ENCODE peak calls at places on chromosomes 3 and 15, in eight cellular contexts. C is cerebellum, R is AML-193, Y is RCC 7860, P is smooth muscle cell of the brain vasculature, I is left ventricle myocardium superior, V is EL, N is ELF-1. F is an unnamed sample.

GRCh38 chr3:50913279-50913678 is 238.6 kb downstream of the DOCK3 start:
- DNase-seq in Y (no peak), P (no peak), N (peak), R (no peak), V (no peak), C (no peak), I (peak), F (no peak)

GRCh38 chr3:29099775-29100174 is 181.1 kb upstream of the RBMS3 start:
- DNase-seq in R (no peak), Y (no peak), I (no peak), C (no peak), P (no peak), V (no peak), N (no peak), F (no peak)

GRCh38 chr3:161316006-161316689 is 55.2 kb downstream of the SPTSSB start:
- DNase-seq in I (no peak), C (no peak), N (no peak), P (no peak), Y (no peak), R (no peak), V (peak), F (no peak)

GRCh38 chr3:187870360-187871203 is 125.3 kb upstream of the BCL6 start:
- DNase-seq in P (no peak), R (no peak), N (no peak), C (no peak), I (no peak), V (no peak), Y (no peak), F (no peak)

GRCh38 chr3:135516143-135516542 is 449.4 kb upstream of the PPP2R3A start:
- DNase-seq in V (peak), N (peak), R (no peak), I (no peak), C (no peak), P (no peak), Y (no peak), F (no peak)

GRCh38 chr15:62603757-62604156 is 438.7 kb upstream of the C2CD4B start:
- DNase-seq in V (peak), P (no peak), I (no peak), R (no peak), C (no peak), N (no peak), Y (no peak), F (no peak)

GRCh38 chr3:140910860-140911259 is 30.8 kb upstream of the SLC25A36 start:
- DNase-seq in R (no peak), V (peak), Y (no peak), C (no peak), P (no peak), I (no peak), N (peak), F (no peak)

GRCh38 chr15:62783303-62783957 is 259.1 kb upstream of the TPM1 start:
- DNase-seq in I (no peak), V (peak), P (peak), N (no peak), Y (peak), R (no peak), C (no peak), F (no peak)

GRCh38 chr3:79558943-79559342 is 208.9 kb downstream of the ROBO1 start:
- DNase-seq in P (no peak), Y (no peak), I (no peak), V (no peak), R (no peak), C (no peak), N (no peak), F (no peak)

GRCh38 chr3:40631341-40631995 is 106.7 kb downstream of the ZNF621 start:
- DNase-seq in C (no peak), P (no peak), V (no peak), R (no peak), N (peak), I (no peak), Y (no peak), F (no peak)

F was measured in gastrocnemius medialis.